ENCODE peak calls at places on chromosomes 12 and 14, in seven cellular contexts. One of them, this sample, is unnamed.
A peak's percentile ranks its signal among the peaks of the same experiment; 100 is the strongest.

GRCh38 chr14:20684662-20685456 is 499 bp downstream of the RNASE4 start:
- DNase-seq in astrocyte of the hippocampus: no peak
- DNase-seq in omental fat pad: no peak
- DNase-seq in GM04504: peak; percentile 21
- DNase-seq in memory B cell: no peak
- DNase-seq in dorsolateral prefrontal cortex: no peak
- DNase-seq in HL-60: peak; percentile 10
- DNase-seq in this sample: no peak

GRCh38 chr12:113867258-113867657 is 98.9 kb downstream of the RBM19 start:
- DNase-seq in astrocyte of the hippocampus: peak; percentile 24
- DNase-seq in omental fat pad: no peak
- DNase-seq in GM04504: no peak
- DNase-seq in memory B cell: no peak
- DNase-seq in dorsolateral prefrontal cortex: no peak
- DNase-seq in HL-60: no peak
- DNase-seq in this sample: no peak

GRCh38 chr12:1126089-1126488 is 135.1 kb downstream of the ERC1 start:
- DNase-seq in astrocyte of the hippocampus: no peak
- DNase-seq in omental fat pad: no peak
- DNase-seq in GM04504: no peak
- DNase-seq in memory B cell: no peak
- DNase-seq in dorsolateral prefrontal cortex: no peak
- DNase-seq in HL-60: no peak
- DNase-seq in this sample: no peak

GRCh38 chr14:33062881-33063280 is 124.2 kb downstream of the NPAS3 start:
- DNase-seq in astrocyte of the hippocampus: peak; percentile 61
- DNase-seq in omental fat pad: no peak
- DNase-seq in GM04504: peak; percentile 20
- DNase-seq in memory B cell: no peak
- DNase-seq in dorsolateral prefrontal cortex: no peak
- DNase-seq in HL-60: no peak
- DNase-seq in this sample: no peak

GRCh38 chr14:91280129-91280528 is 35.6 kb upstream of the GPR68 start:
- DNase-seq in astrocyte of the hippocampus: no peak
- DNase-seq in omental fat pad: no peak
- DNase-seq in GM04504: no peak
- DNase-seq in memory B cell: no peak
- DNase-seq in dorsolateral prefrontal cortex: no peak
- DNase-seq in HL-60: no peak
- DNase-seq in this sample: no peak

GRCh38 chr12:48002773-48003218 is 1.5 kb downstream of the COL2A1 start:
- DNase-seq in astrocyte of the hippocampus: peak; percentile 55
- DNase-seq in omental fat pad: no peak
- DNase-seq in GM04504: no peak
- DNase-seq in memory B cell: no peak
- DNase-seq in dorsolateral prefrontal cortex: no peak
- DNase-seq in HL-60: no peak
- DNase-seq in this sample: no peak

GRCh38 chr14:66496911-66497310 is 10.7 kb downstream of the CCDC196 start:
- DNase-seq in astrocyte of the hippocampus: no peak
- DNase-seq in omental fat pad: no peak
- DNase-seq in GM04504: no peak
- DNase-seq in memory B cell: no peak
- DNase-seq in dorsolateral prefrontal cortex: no peak
- DNase-seq in HL-60: no peak
- DNase-seq in this sample: no peak

GRCh38 chr12:100706029-100706428 is 88.5 kb upstream of the ANO4 start:
- DNase-seq in astrocyte of the hippocampus: peak; percentile 69
- DNase-seq in omental fat pad: no peak
- DNase-seq in GM04504: peak; percentile 64
- DNase-seq in memory B cell: no peak
- DNase-seq in dorsolateral prefrontal cortex: no peak
- DNase-seq in HL-60: no peak
- DNase-seq in this sample: no peak

GRCh38 chr12:81888341-81888740 is 129.2 kb upstream of the PPFIA2 start:
- DNase-seq in astrocyte of the hippocampus: peak; percentile 92
- DNase-seq in omental fat pad: no peak
- DNase-seq in GM04504: peak; percentile 3
- DNase-seq in memory B cell: no peak
- DNase-seq in dorsolateral prefrontal cortex: no peak
- DNase-seq in HL-60: no peak
- DNase-seq in this sample: no peak